ENCODE peak calls at places on chromosomes 3 and 15, in four cellular contexts. O is CD4-positive, CD25-positive, alpha-beta regulatory T cell; T is lower leg skin; F is astrocyte of the spinal cord. C is an unnamed sample.
A peak's percentile ranks its signal among the peaks of the same experiment; 100 is the strongest.

GRCh38 chr3:182597621-182598041 is 195.7 kb upstream of the ATP11B start:
- DNase-seq in F (peak; percentile 59), O (no peak), T (no peak), C (no peak)

GRCh38 chr3:147797095-147797494 is 387.9 kb downstream of the ZIC1 start:
- DNase-seq in O (no peak), T (no peak), F (no peak), C (no peak)

GRCh38 chr3:113211370-113212154 is at the start of gene BOC:
- DNase-seq in T (no peak), O (no peak), F (peak; percentile 74), C (no peak)

GRCh38 chr3:183537295-183537730 is 18.2 kb downstream of the KLHL6 start:
- DNase-seq in O (no peak), F (peak; percentile 47), T (peak; percentile 35), C (no peak)

GRCh38 chr15:67065531-67066005 is at the start of gene SMAD3:
- DNase-seq in O (peak; percentile 72), F (peak; percentile 95), T (peak; percentile 86), C (peak; percentile 72)

GRCh38 chr3:107753494-107753893 is 230.7 kb downstream of the BBX start:
- DNase-seq in F (peak; percentile 37), O (no peak), T (no peak), C (peak; percentile 41)

GRCh38 chr15:78930577-78931388 is 14.1 kb downstream of the CTSH start:
- DNase-seq in F (peak; percentile 89), T (no peak), O (no peak), C (no peak)

GRCh38 chr15:99752556-99752955 is 19.3 kb upstream of the LYSMD4 start:
- DNase-seq in F (no peak), T (no peak), O (no peak), C (no peak)

GRCh38 chr3:174002543-174002942 is 605.0 kb downstream of the NLGN1 start:
- DNase-seq in T (no peak), F (peak; percentile 19), O (no peak), C (no peak)

GRCh38 chr15:57213783-57214366 is 162.4 kb upstream of the CGNL1 start:
- DNase-seq in F (peak; percentile 67), O (no peak), T (no peak), C (peak; percentile 36)

GRCh38 chr15:85624241-85624855 is 170.4 kb downstream of the KLHL25 start:
- DNase-seq in T (no peak), O (no peak), F (no peak), C (peak; percentile 83)

GRCh38 chr3:123326531-123326930 is 122.4 kb downstream of the ADCY5 start:
- DNase-seq in O (no peak), T (no peak), F (no peak), C (no peak)

GRCh38 chr3:144463916-144464315 is 492.3 kb downstream of the DIPK2A start:
- DNase-seq in O (no peak), T (no peak), F (no peak), C (no peak)

GRCh38 chr3:194261581-194262063 is 89.5 kb downstream of the CPN2 start:
- DNase-seq in F (no peak), T (no peak), O (no peak), C (no peak)

GRCh38 chr3:155704771-155705559 is 39.9 kb downstream of the PLCH1 start:
- DNase-seq in O (no peak), F (peak; percentile 50), T (no peak), C (no peak)

GRCh38 chr15:28918141-28918983 is 32.6 kb downstream of the APBA2 start:
- DNase-seq in T (no peak), O (no peak), F (no peak), C (no peak)

GRCh38 chr3:45795509-45795881 is 841 bp downstream of the SLC6A20 start:
- DNase-seq in F (peak; percentile 23), O (no peak), T (no peak), C (no peak)

GRCh38 chr3:177340243-177340830 is 143.1 kb upstream of the TBL1XR1 start:
- DNase-seq in T (no peak), F (no peak), O (no peak), C (no peak)

GRCh38 chr3:128011140-128011539 is 41.1 kb upstream of the SEC61A1 start:
- DNase-seq in T (no peak), O (no peak), F (peak; percentile 15), C (no peak)

GRCh38 chr3:46410669-46411068 is 3.6 kb downstream of the CCRL2 start:
- DNase-seq in T (no peak), F (no peak), O (no peak), C (no peak)

GRCh38 chr3:100516232-100516631 is 23.8 kb downstream of the TMEM45A start:
- DNase-seq in T (no peak), F (no peak), O (no peak), C (no peak)

GRCh38 chr3:51819709-51820406 is 40.8 kb upstream of the IQCF6 start:
- DNase-seq in F (no peak), T (no peak), O (no peak), C (no peak)

GRCh38 chr15:65829150-65829764 is 37.2 kb upstream of the DENND4A start:
- DNase-seq in T (no peak), F (peak; percentile 33), O (no peak), C (peak; percentile 40)

DNA sequence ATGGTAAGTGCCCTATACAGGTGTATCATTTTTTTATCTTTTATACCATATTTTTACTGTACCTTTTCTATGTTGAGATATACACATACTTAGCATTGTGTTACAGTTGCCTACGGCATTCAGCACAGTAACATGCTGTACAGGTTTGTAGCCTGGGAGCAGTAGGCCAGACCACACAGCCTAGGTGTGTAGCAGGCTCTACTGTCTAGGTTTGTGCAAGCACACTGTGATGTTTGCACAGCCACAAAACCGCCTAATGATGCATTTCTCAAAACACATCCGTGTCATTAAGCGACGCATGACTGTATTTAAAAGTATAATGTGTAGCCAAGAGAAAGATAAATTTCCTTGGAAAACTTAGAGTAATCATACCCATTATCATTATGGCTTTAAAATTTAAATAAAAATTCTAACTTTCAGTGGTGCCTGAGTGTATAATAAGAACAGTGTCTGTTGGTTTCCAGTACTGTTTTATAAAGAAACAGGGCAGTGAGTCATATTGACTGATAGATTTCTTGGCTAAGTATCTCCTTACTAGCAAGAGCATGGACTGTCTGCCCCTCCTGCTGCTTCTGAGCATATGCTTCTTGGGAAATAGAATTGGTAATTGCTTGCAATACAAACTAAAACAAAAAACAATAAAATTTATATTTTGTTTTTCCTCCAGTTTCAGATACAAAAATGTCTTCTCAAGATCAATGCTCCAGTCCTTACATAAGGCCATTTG is 18.3 kb downstream of the CALML4 start:
- DNase-seq in F (peak; percentile 80), T (no peak), O (no peak), C (no peak)
- H3K4me3 ChIP-seq in F (no peak overlapping the region), T (no peak overlapping the region), O (no peak overlapping the region), C (no peak overlapping the region)

DNA sequence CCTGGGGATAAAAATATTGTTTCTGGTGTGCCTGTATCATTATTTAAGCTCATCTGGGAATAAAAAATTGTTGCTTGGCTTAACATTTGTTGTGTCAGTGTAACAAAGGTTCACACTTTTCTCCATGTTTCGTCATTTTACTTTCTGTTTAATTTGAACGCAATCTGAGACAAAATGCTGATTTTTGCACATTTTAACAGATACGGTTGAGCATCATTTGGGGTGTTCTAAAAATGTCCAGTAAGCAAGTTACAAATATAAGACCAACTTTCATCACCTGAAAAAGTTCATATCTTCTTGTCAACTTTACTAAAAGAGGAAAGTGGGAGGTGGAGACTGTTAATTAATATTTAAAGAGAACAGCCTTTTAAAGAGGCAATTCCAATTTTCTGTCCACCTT is 134.8 kb upstream of the CNTN4 start:
- DNase-seq in T (no peak), F (no peak), O (no peak), C (no peak)
- H3K4me3 ChIP-seq in T (no peak overlapping the region), F (no peak overlapping the region), O (no peak overlapping the region), C (no peak overlapping the region)

GRCh38 chr3:131217296-131217741 is 164.3 kb upstream of the NUDT16 start:
- DNase-seq in O (no peak), T (no peak), F (peak; percentile 77), C (no peak)

GRCh38 chr3:131221731-131222130 is 159.8 kb upstream of the NUDT16 start:
- DNase-seq in O (no peak), F (peak; percentile 92), T (no peak), C (no peak)

GRCh38 chr3:131218196-131218595 is 163.4 kb upstream of the NUDT16 start:
- DNase-seq in T (no peak), F (peak; percentile 97), O (no peak), C (no peak)

GRCh38 chr3:131216801-131217200 is 164.8 kb upstream of the NUDT16 start:
- DNase-seq in O (no peak), F (peak; percentile 95), T (no peak), C (no peak)

GRCh38 chr3:131216340-131216739 is 165.2 kb upstream of the NUDT16 start:
- DNase-seq in O (no peak), T (no peak), F (no peak), C (no peak)
- H3K4me3 ChIP-seq in O (no peak overlapping the region), T (no peak overlapping the region), F (no peak overlapping the region), C (no peak overlapping the region)

GRCh38 chr3:154181127-154181691 is 60.0 kb downstream of the ARHGEF26 start:
- DNase-seq in T (no peak), O (no peak), F (no peak), C (no peak)

GRCh38 chr3:154178172-154178571 is 57.0 kb downstream of the ARHGEF26 start:
- DNase-seq in O (no peak), F (no peak), T (no peak), C (no peak)

GRCh38 chr3:154176036-154176435 is 54.8 kb downstream of the ARHGEF26 start:
- DNase-seq in F (no peak), O (no peak), T (no peak), C (no peak)

GRCh38 chr3:154175041-154175440 is 53.9 kb downstream of the ARHGEF26 start:
- DNase-seq in F (no peak), O (no peak), T (no peak), C (no peak)

DNA sequence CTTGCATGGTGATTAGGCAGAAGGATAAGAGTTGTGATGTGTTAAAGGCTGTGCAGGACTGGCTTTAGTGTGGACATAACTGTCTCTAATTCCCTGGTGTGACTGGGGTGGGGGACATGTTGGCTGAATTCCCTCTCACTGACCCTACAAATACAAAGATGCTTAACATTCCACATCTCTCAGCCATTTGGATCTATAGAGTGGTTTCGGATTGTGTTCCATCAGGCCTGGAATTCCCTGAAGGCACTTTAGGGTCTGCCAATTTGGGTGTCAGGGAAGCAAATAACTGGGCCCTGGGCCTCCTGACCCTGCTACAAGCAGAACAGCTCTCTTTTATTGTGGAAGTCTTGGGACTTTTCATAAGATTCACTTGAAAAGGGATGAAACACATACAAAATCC is 56.2 kb downstream of the ARHGEF26 start:
- DNase-seq in T (no peak), F (no peak), O (no peak), C (no peak)
- H3K4me3 ChIP-seq in T (no peak overlapping the region), F (no peak overlapping the region), O (no peak overlapping the region), C (no peak overlapping the region)

GRCh38 chr15:58951388-58952060 is 18.0 kb upstream of the SLTM start:
- DNase-seq in T (no peak), O (no peak), F (peak; percentile 76), C (no peak)
- H3K4me3 ChIP-seq in T (no peak overlapping the region), O (no peak overlapping the region), F (no peak overlapping the region), C (no peak overlapping the region)

GRCh38 chr3:40452057-40452456 is 5.1 kb upstream of the RPL14 start:
- DNase-seq in T (no peak), F (no peak), O (no peak), C (no peak)
- H3K4me3 ChIP-seq in T (no peak overlapping the region), F (peak overlapping the region; percentile 88), O (peak overlapping the region; percentile 81), C (peak overlapping the region; percentile 87)

GRCh38 chr3:170154569-170155143 is 26.9 kb downstream of the PHC3 start:
- DNase-seq in T (no peak), O (no peak), F (no peak), C (peak; percentile 51)
- H3K4me3 ChIP-seq in T (no peak overlapping the region), O (peak overlapping the region; percentile 60), F (no peak overlapping the region), C (peak overlapping the region; percentile 1)

GRCh38 chr15:43270676-43271306 is 4.1 kb upstream of the TGM5 start:
- DNase-seq in T (no peak), O (no peak), F (no peak), C (no peak)
- H3K4me3 ChIP-seq in T (no peak overlapping the region), O (no peak overlapping the region), F (no peak overlapping the region), C (no peak overlapping the region)

C was measured in Jurkat, Clone E6-1.